ENCODE peak calls at places on chromosomes 3 and 15, in four cellular contexts. T is colonic mucosa, D is IMR-90, B is left lung. N is an unnamed sample.

GRCh38 chr15:96514607-96515285 is 184.2 kb downstream of the NR2F2 start:
- DNase-seq in D (no peak), B (no peak), T (no peak), N (no peak)

GRCh38 chr3:52248816-52249547 is 3.4 kb downstream of the PPM1M start:
- DNase-seq in D (no peak), T (no peak), B (no peak), N (no peak)

GRCh38 chr15:38691951-38692788 is 127.6 kb upstream of the RASGRP1 start:
- DNase-seq in D (no peak), T (no peak), B (no peak), N (no peak)

GRCh38 chr3:178795349-178795748 is 259.1 kb downstream of the KCNMB2 start:
- DNase-seq in B (no peak), T (no peak), D (no peak), N (no peak)

GRCh38 chr3:153273767-153274443 is 111.9 kb downstream of the RAP2B start:
- DNase-seq in D (peak; percentile 76), B (no peak), T (no peak), N (no peak)

GRCh38 chr3:53581671-53582070 is 87.3 kb downstream of the CACNA1D start:
- DNase-seq in T (no peak), B (no peak), D (peak; percentile 1), N (no peak)

GRCh38 chr3:52452570-52453221 is 1.1 kb downstream of the TNNC1 start:
- DNase-seq in B (no peak), D (no peak), T (no peak), N (no peak)

GRCh38 chr3:48243886-48244285 is 3.0 kb downstream of the ZNF589 start:
- DNase-seq in B (no peak), T (no peak), D (no peak), N (no peak)

GRCh38 chr3:127156651-127157050 is 36.3 kb upstream of the PRR23E start:
- DNase-seq in D (no peak), T (no peak), B (peak; percentile 16), N (no peak)

GRCh38 chr15:38660726-38661125 is 96.1 kb upstream of the RASGRP1 start:
- DNase-seq in D (no peak), T (no peak), B (no peak), N (no peak)

GRCh38 chr3:4492240-4493007 is 724 bp upstream of the ITPR1 start:
- DNase-seq in T (peak; percentile 56), D (peak; percentile 58), B (peak; percentile 74), N (peak; percentile 35)

GRCh38 chr3:53227993-53228885 is 27.6 kb downstream of the TKT start:
- DNase-seq in T (no peak), B (no peak), D (no peak), N (no peak)

GRCh38 chr3:194328080-194328571 is 23.0 kb downstream of the CPN2 start:
- DNase-seq in B (no peak), T (no peak), D (peak; percentile 72), N (no peak)

GRCh38 chr15:89783111-89783860 is 7.2 kb downstream of the MESP2 start:
- DNase-seq in T (peak; percentile 50), B (no peak), D (peak; percentile 29), N (no peak)

GRCh38 chr3:177463863-177464262 is 266.6 kb upstream of the TBL1XR1 start:
- DNase-seq in B (no peak), T (no peak), D (peak; percentile 79), N (no peak)

GRCh38 chr3:51391075-51391565 is at the start of gene RBM15B:
- DNase-seq in T (peak; percentile 97), B (peak; percentile 99), D (peak; percentile 96), N (peak; percentile 88)

GRCh38 chr3:168155207-168155785 is 59.6 kb upstream of the GOLIM4 start:
- DNase-seq in D (no peak), T (no peak), B (no peak), N (no peak)

GRCh38 chr3:157104521-157104920 is 55.4 kb downstream of the CCNL1 start:
- DNase-seq in T (no peak), B (no peak), D (peak; percentile 48), N (no peak)

GRCh38 chr15:44788748-44789147 is 52.4 kb downstream of the TRIM69 start:
- DNase-seq in B (no peak), T (no peak), D (no peak), N (no peak)

GRCh38 chr3:165892565-165892964 is 55.3 kb upstream of the BCHE start:
- DNase-seq in T (no peak), B (no peak), D (no peak), N (no peak)

GRCh38 chr3:156764761-156765160 is 61.4 kb upstream of the LEKR1 start:
- DNase-seq in T (no peak), B (no peak), D (peak; percentile 29), N (no peak)

GRCh38 chr3:40109641-40110490 is 199.6 kb upstream of the EIF1B start:
- DNase-seq in D (no peak), B (no peak), T (no peak), N (no peak)

GRCh38 chr15:49877117-49877860 is 241.7 kb downstream of the ATP8B4 start:
- DNase-seq in B (no peak), T (no peak), D (peak; percentile 60), N (no peak)

GRCh38 chr15:49881433-49881832 is 237.6 kb downstream of the ATP8B4 start:
- DNase-seq in B (no peak), D (no peak), T (no peak), N (no peak)

GRCh38 chr15:49875392-49875791 is 243.6 kb downstream of the ATP8B4 start:
- DNase-seq in D (no peak), B (no peak), T (no peak), N (no peak)

GRCh38 chr15:49877871-49878511 is 241.0 kb downstream of the ATP8B4 start:
- DNase-seq in B (no peak), T (no peak), D (peak; percentile 69), N (peak; percentile 75)

GRCh38 chr15:49876401-49877038 is 242.5 kb downstream of the ATP8B4 start:
- DNase-seq in T (no peak), D (no peak), B (no peak), N (no peak)
- TF ChIP-seq CTCF in T (peak; percentile 32), D (peak; percentile 32), B (no peak), N (peak; percentile 15)

GRCh38 chr3:13032206-13032605 is 41.0 kb downstream of the IQSEC1 start:
- DNase-seq in B (no peak), D (no peak), T (no peak), N (no peak)
- H3K36me3 ChIP-seq in B (no peaks in the 10 kb centered on the region), D (no peaks in the 10 kb centered on the region), T (no peaks in the 10 kb centered on the region), N (no peaks in the 10 kb centered on the region)

DNA sequence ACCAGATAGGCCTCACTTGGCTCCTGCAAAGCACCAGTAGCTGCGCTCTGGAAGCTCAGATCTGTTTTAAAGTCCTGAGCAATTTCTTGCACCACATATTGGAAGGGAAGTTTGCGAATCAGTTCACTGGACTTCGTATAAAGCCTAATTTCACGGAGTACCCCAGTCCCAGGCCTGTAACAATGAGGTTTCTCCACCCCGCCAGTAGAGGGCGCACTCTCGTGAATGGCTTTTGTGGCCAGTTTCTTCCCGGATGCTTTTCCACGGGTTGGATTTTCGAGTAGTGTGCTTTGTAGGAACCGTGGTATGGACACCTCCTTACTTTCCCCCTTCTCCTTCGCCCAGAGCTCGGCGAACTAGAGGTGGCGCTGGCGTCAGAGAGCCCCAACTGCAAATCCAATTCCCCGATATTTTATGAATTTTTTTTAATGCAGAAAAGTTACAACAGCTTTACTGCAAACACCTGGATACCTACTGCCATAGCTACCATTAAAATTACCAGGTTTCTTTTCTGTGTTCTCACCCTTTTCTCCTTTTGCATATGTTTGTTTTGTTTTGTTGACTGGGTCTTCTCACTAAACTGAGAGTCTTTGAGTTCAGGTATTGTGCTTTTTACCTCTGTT is 13.3 kb downstream of the RARB start:
- DNase-seq in B (no peak), D (no peak), T (peak; percentile 30), N (no peak)
- TF ChIP-seq CTCF in B (peak; percentile 40), D (no peak), T (peak; percentile 39), N (peak; percentile 37)

GRCh38 chr3:113005622-113006021 is 14.8 kb downstream of the GTPBP8 start:
- DNase-seq in T (no peak), D (no peak), B (no peak), N (no peak)

GRCh38 chr3:112995800-112996199 is 5.0 kb downstream of the GTPBP8 start:
- DNase-seq in B (no peak), T (no peak), D (no peak), N (no peak)

GRCh38 chr3:113002033-113002432 is 11.2 kb downstream of the GTPBP8 start:
- DNase-seq in B (no peak), T (no peak), D (no peak), N (no peak)

GRCh38 chr3:113002676-113003075 is 11.9 kb downstream of the GTPBP8 start:
- DNase-seq in B (no peak), D (no peak), T (no peak), N (no peak)

DNA sequence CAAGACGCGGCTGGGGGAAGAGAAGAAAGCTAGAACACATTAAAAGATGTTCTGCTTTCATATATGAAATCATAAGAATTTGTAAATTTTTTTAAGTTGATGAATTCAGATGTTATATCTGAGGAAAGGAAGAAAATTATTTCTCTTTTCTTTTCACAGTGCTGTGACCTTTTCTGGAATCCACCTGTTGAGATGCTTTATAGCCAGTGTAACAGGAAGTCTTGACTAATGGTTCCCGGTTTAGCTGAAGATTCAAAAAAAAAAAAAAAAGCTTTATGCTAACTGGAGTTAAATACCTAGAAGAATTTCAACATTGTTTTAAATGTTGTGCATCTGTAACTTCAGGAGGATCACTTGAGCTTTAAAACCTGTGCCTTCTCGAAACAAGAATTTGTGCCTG is 9.9 kb downstream of the GTPBP8 start:
- DNase-seq in D (no peak), T (no peak), B (no peak), N (no peak)
- H3K36me3 ChIP-seq in D (peaks cover 24% of the 10 kb centered on the region), T (peaks cover 3% of the 10 kb centered on the region), B (no peaks in the 10 kb centered on the region), N (peaks cover 40% of the 10 kb centered on the region)

DNA sequence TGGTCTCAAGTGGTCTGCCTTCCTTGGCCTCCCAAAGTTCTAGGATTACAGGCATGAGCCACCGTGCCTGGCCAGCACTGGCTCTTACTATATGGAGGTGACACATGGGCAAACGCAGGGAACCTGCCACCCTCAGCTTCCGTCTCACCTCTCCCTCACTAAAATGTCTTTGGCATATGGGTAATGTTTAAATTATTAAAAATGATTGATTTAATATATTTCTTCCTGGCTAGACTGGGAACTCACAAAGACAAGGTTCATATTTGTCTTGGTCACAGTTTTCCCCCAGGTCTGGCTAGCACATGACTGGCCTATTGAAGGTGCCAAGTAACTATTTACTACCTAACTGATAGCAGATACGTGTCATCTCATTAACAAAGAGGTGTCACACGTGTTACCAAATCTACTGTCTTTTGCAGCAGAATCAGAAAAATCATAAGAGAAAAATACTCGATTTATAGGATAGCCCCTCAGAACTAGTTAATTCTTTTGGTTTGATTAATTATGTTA is 48.2 kb downstream of the SYNM start:
- DNase-seq in T (no peak), B (no peak), D (no peak), N (no peak)
- TF ChIP-seq CTCF in T (no peak), B (no peak), D (no peak), N (no peak)

GRCh38 chr3:158827773-158828172 is 25.9 kb downstream of the MFSD1 start:
- DNase-seq in T (no peak), D (no peak), B (no peak), N (no peak)

GRCh38 chr3:158819282-158819681 is 17.4 kb downstream of the MFSD1 start:
- DNase-seq in B (no peak), D (no peak), T (no peak), N (no peak)

GRCh38 chr3:158821847-158822246 is 20.0 kb downstream of the MFSD1 start:
- DNase-seq in T (no peak), D (no peak), B (no peak), N (no peak)

GRCh38 chr3:158823426-158823825 is 21.6 kb downstream of the MFSD1 start:
- DNase-seq in D (no peak), B (no peak), T (no peak), N (no peak)
- H3K36me3 ChIP-seq in D (peaks cover 16% of the 10 kb centered on the region), B (no peaks in the 10 kb centered on the region), T (peaks cover 12% of the 10 kb centered on the region), N (peaks cover 74% of the 10 kb centered on the region)

GRCh38 chr3:14274999-14275961 is 96.7 kb downstream of the LSM3 start:
- DNase-seq in B (no peak), T (no peak), D (no peak), N (no peak)
- TF ChIP-seq CTCF in B (no peak), T (peak; percentile 26), D (peak; percentile 27), N (no peak)

GRCh38 chr3:12994357-12994606 is 78.9 kb downstream of the IQSEC1 start:
- DNase-seq in D (no peak), B (peak; percentile 64), T (peak; percentile 71), N (no peak)
- H3K36me3 ChIP-seq in D (no peaks in the 10 kb centered on the region), B (no peaks in the 10 kb centered on the region), T (no peaks in the 10 kb centered on the region), N (no peaks in the 10 kb centered on the region)